ENCODE peak calls at places on chromosomes 2 and 18, in nine cellular contexts. O, T, F, Y, M, V, D, U and W are unnamed samples.

GRCh38 chr2:65300772-65301711 is 73.4 kb downstream of the ACTR2 start:
- DNase-seq in V (peak), U (peak), M (peak), F (peak), D (peak), O (peak), T (peak), Y (peak), W (peak)

GRCh38 chr2:217988840-217989204 is 14.0 kb downstream of the TNS1 start:
- DNase-seq in V (no peak), D (no peak), Y (no peak), F (no peak), O (no peak), M (no peak), U (no peak), T (no peak), W (no peak)

GRCh38 chr2:233421091-233421816 is 67.0 kb downstream of the DGKD start:
- DNase-seq in U (no peak), Y (no peak), T (no peak), O (no peak), V (no peak), M (no peak), F (no peak), D (no peak), W (no peak)

GRCh38 chr2:133326651-133327397 is 241.4 kb downstream of the NCKAP5 start:
- DNase-seq in F (no peak), O (no peak), U (no peak), M (no peak), V (no peak), Y (no peak), D (no peak), T (no peak), W (no peak)

GRCh38 chr2:74551942-74552913 is 1.5 kb downstream of the LOXL3 start:
- DNase-seq in U (no peak), O (no peak), M (no peak), Y (no peak), D (no peak), F (no peak), V (no peak), T (no peak), W (no peak)

GRCh38 chr2:38073211-38074005 is 2.5 kb downstream of the CYP1B1 start:
- DNase-seq in M (peak), U (no peak), F (no peak), O (no peak), T (no peak), V (no peak), Y (no peak), D (no peak), W (no peak)

GRCh38 chr2:184532541-184532940 is 65.8 kb upstream of the ZNF804A start:
- DNase-seq in V (no peak), Y (no peak), T (no peak), D (no peak), O (no peak), M (no peak), F (no peak), U (no peak), W (no peak)

GRCh38 chr2:24365051-24365450 is 4.7 kb upstream of the ITSN2 start:
- DNase-seq in Y (no peak), O (no peak), T (peak), F (no peak), D (no peak), M (peak), U (no peak), V (no peak), W (no peak)

GRCh38 chr2:206084870-206085741 is 868 bp downstream of the INO80D start:
- DNase-seq in O (no peak), Y (no peak), V (peak), D (peak), U (peak), T (no peak), F (peak), M (no peak), W (peak)

GRCh38 chr2:59389240-59389639 is 1148.1 kb upstream of the FANCL start:
- DNase-seq in O (no peak), T (no peak), F (no peak), U (no peak), V (no peak), M (no peak), Y (no peak), D (no peak), W (no peak)

GRCh38 chr18:12255626-12256026 is 1.5 kb downstream of the CIDEA start:
- DNase-seq in O (no peak), D (no peak), T (no peak), M (peak), U (peak), F (peak), V (no peak), Y (no peak), W (no peak)

GRCh38 chr18:59140287-59140885 is 702 bp downstream of the SEC11C start:
- DNase-seq in O (no peak), U (no peak), T (no peak), V (no peak), M (peak), F (no peak), Y (no peak), D (peak), W (no peak)

GRCh38 chr2:101188683-101189405 is 37.7 kb upstream of the TBC1D8 start:
- DNase-seq in U (no peak), D (no peak), V (no peak), O (no peak), T (no peak), Y (no peak), M (peak), F (no peak), W (no peak)